ENCODE peak calls at places on chromosomes 7 and 10, in six cellular contexts. T is fibroblast of lung, R is left ventricle myocardium inferior, C is BE2C, Q is A549, O is brain microvascular endothelial cell. E is an unnamed sample.
A peak's percentile ranks its signal among the peaks of the same experiment; 100 is the strongest.

GRCh38 chr10:122509323-122509722 is 48.0 kb downstream of the HTRA1 start:
- DNase-seq in Q (no peak), O (no peak), C (no peak), R (no peak), T (no peak), E (no peak)

GRCh38 chr10:2556883-2557282 is 510.5 kb upstream of the PFKP start:
- DNase-seq in C (no peak), Q (no peak), O (no peak), R (no peak), T (no peak), E (no peak)

GRCh38 chr10:55237462-55237861 is 436.4 kb upstream of the PCDH15 start:
- DNase-seq in T (no peak), C (no peak), Q (no peak), O (no peak), R (no peak), E (no peak)

GRCh38 chr10:77911535-77912123 is 14.9 kb downstream of the DLG5 start:
- DNase-seq in T (peak; percentile 60), Q (peak; percentile 87), O (no peak), R (no peak), C (no peak), E (no peak)

GRCh38 chr10:69861251-69862240 is 59.8 kb downstream of the COL13A1 start:
- DNase-seq in Q (peak; percentile 40), T (peak; percentile 83), O (peak; percentile 62), R (no peak), C (peak; percentile 32), E (peak; percentile 83)

GRCh38 chr10:15163261-15163864 is 5.1 kb downstream of the NMT2 start:
- DNase-seq in R (no peak), Q (no peak), O (peak; percentile 18), C (no peak), T (no peak), E (no peak)

GRCh38 chr10:97224483-97225435 is 39.0 kb upstream of the SLIT1 start:
- DNase-seq in T (no peak), Q (no peak), C (no peak), O (no peak), R (no peak), E (no peak)

GRCh38 chr7:77699056-77699455 is 2.8 kb downstream of the RSBN1L start:
- DNase-seq in O (no peak), T (no peak), R (no peak), C (peak; percentile 16), Q (no peak), E (no peak)

GRCh38 chr7:46264646-46265045 is 343.6 kb upstream of the IGFBP3 start:
- DNase-seq in C (no peak), O (no peak), R (no peak), Q (no peak), T (no peak), E (no peak)

GRCh38 chr10:44046605-44047004 is 338.3 kb downstream of the CXCL12 start:
- DNase-seq in T (no peak), O (peak; percentile 54), Q (no peak), R (no peak), C (no peak), E (peak; percentile 80)

GRCh38 chr10:91756286-91756685 is 41.9 kb upstream of the TNKS2 start:
- DNase-seq in O (peak; percentile 45), T (peak; percentile 90), Q (no peak), C (no peak), R (no peak), E (peak; percentile 85)

GRCh38 chr10:97575101-97575668 is 2.6 kb downstream of the ANKRD2 start:
- DNase-seq in C (no peak), O (no peak), Q (peak; percentile 76), T (no peak), R (peak; percentile 15), E (no peak)

GRCh38 chr10:101956898-101957297 is 99.1 kb downstream of the ARMH3 start:
- DNase-seq in R (no peak), C (no peak), Q (no peak), O (no peak), T (no peak), E (no peak)

GRCh38 chr10:126111562-126111961 is 215.2 kb downstream of the FANK1 start:
- DNase-seq in C (no peak), R (no peak), T (no peak), Q (no peak), O (no peak), E (peak; percentile 71)

GRCh38 chr10:86770412-86770960 is 14.1 kb downstream of the BMPR1A start:
- DNase-seq in Q (no peak), C (no peak), R (no peak), T (no peak), O (no peak), E (no peak)

GRCh38 chr7:156616269-156617202 is 24.0 kb upstream of the RNF32 start:
- DNase-seq in C (no peak), R (no peak), O (no peak), T (peak; percentile 44), Q (no peak), E (peak; percentile 15)

GRCh38 chr10:6052247-6053221 is 9.6 kb downstream of the IL2RA start:
- DNase-seq in Q (no peak), T (no peak), C (no peak), O (no peak), R (no peak), E (no peak)

GRCh38 chr7:134996097-134996550 is 9.8 kb downstream of the AGBL3 start:
- DNase-seq in C (peak; percentile 52), T (peak; percentile 16), O (no peak), R (no peak), Q (no peak), E (peak; percentile 64)

GRCh38 chr10:955127-955819 is 23.8 kb upstream of the LARP4B start:
- DNase-seq in R (no peak), T (no peak), O (no peak), Q (no peak), C (no peak), E (no peak)

GRCh38 chr7:30034501-30034900 is 6.3 kb downstream of the PLEKHA8 start:
- DNase-seq in O (no peak), Q (no peak), C (no peak), R (no peak), T (no peak), E (no peak)

GRCh38 chr7:7595451-7595850 is 28.8 kb downstream of the MIOS start:
- DNase-seq in O (no peak), R (no peak), T (peak; percentile 60), Q (peak; percentile 28), C (no peak), E (peak; percentile 35)

GRCh38 chr7:91240546-91240945 is 23.7 kb upstream of the FZD1 start:
- DNase-seq in R (no peak), T (peak; percentile 92), Q (no peak), O (no peak), C (no peak), E (peak; percentile 35)

GRCh38 chr7:8206950-8207349 is 55.0 kb downstream of the ICA1 start:
- DNase-seq in C (no peak), Q (no peak), T (no peak), O (no peak), R (no peak), E (no peak)

GRCh38 chr7:29919790-29920189 is 69.8 kb downstream of the SCRN1 start:
- DNase-seq in R (no peak), O (no peak), Q (no peak), C (no peak), T (no peak), E (no peak)

DNA sequence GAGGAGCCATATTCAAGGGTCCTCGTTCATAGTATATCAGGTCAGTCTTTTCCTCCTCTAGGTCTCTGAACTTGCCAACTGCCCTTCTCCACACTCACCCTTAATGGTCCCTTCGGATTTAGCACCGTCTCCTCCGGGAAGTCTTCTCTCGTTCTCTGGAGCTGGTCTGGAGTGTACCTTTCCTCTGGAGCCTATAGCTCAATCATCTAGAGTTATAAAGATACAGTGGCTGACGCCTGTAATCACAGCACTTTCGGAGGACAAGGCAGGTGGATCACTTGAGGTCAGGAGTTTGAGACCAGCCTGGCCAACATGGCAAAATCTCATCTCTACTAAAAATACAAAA is 4.4 kb upstream of the SCD start:
- DNase-seq in Q (no peak), R (no peak), T (no peak), C (no peak), O (no peak), E (no peak)
- TF ChIP-seq CTCF in Q (no peak), R (no peak), T (no peak), C (no peak), O (no peak), E (no peak)

GRCh38 chr7:74656911-74657691 is 417 bp upstream of the GTF2I start:
- DNase-seq in R (peak; percentile 99), O (peak; percentile 94), C (peak; percentile 100), Q (peak; percentile 94), T (peak; percentile 96), E (peak; percentile 98)
- TF ChIP-seq CTCF in R (peak; percentile 34), O (peak; percentile 30), C (peak; percentile 20), Q (no peak), T (peak; percentile 6), E (no peak)

GRCh38 chr10:34567854-34568253 is 247.2 kb downstream of the PARD3 start:
- DNase-seq in C (no peak), T (no peak), O (no peak), Q (no peak), R (no peak), E (no peak)
- TF ChIP-seq CTCF in C (peak; percentile 9), T (no peak), O (no peak), Q (no peak), R (no peak), E (no peak)

GRCh38 chr10:60331886-60332285 is 57.8 kb downstream of the ANK3 start:
- DNase-seq in Q (no peak), C (no peak), R (no peak), O (no peak), T (no peak), E (no peak)
- TF ChIP-seq CTCF in Q (no peak), C (no peak), R (no peak), O (no peak), T (no peak), E (no peak)

E was measured in astrocyte of the spinal cord.